ENCODE peak calls at places on chromosome 5, in four cellular contexts. Y is HAP-1, N is ACHN, C is NCI-H1694 treated with DMSO at 0.1 percent for 48 hours. A is an unnamed sample.

GRCh38 chr5:102781786-102782185 is 26.7 kb downstream of the PAM start:
- DNase-seq in Y (no peak), N (no peak), C (no peak), A (no peak)

GRCh38 chr5:3862906-3863305 is 267.3 kb downstream of the IRX1 start:
- DNase-seq in Y (no peak), N (no peak), C (no peak), A (no peak)

GRCh38 chr5:74340476-74340875 is 300.1 kb downstream of the ENC1 start:
- DNase-seq in Y (no peak), N (no peak), C (no peak), A (no peak)

GRCh38 chr5:10301266-10301665 is 6.4 kb downstream of the CMBL start:
- DNase-seq in Y (no peak), N (no peak), C (no peak), A (no peak)

GRCh38 chr5:111447099-111447498 is 65.2 kb downstream of the STARD4 start:
- DNase-seq in Y (no peak), N (no peak), C (no peak), A (no peak)

GRCh38 chr5:192691-192969 is 1.3 kb downstream of the LRRC14B start:
- DNase-seq in Y (no peak), N (no peak), C (no peak), A (no peak)

GRCh38 chr5:168989731-168990505 is 311.0 kb downstream of the SLIT3 start:
- DNase-seq in Y (no peak), N (no peak), C (no peak), A (no peak)

GRCh38 chr5:158942217-158942616 is 157.5 kb downstream of the EBF1 start:
- DNase-seq in Y (no peak), N (no peak), C (no peak), A (no peak)

GRCh38 chr5:1874820-1875219 is 7.9 kb downstream of the IRX4 start:
- DNase-seq in Y (peak), N (no peak), C (no peak), A (no peak)

GRCh38 chr5:69374911-69375446 is 5.4 kb downstream of the RAD17 start:
- DNase-seq in Y (no peak), N (no peak), C (no peak), A (no peak)

GRCh38 chr5:149030392-149030791 is 32.5 kb downstream of the SH3TC2 start:
- DNase-seq in Y (no peak), N (no peak), C (no peak), A (peak)

GRCh38 chr5:93716453-93716852 is 24.9 kb downstream of the POU5F2 start:
- DNase-seq in Y (no peak), N (no peak), C (no peak), A (no peak)

GRCh38 chr5:145429170-145429569 is 406.0 kb downstream of the PRELID2 start:
- DNase-seq in Y (no peak), N (no peak), C (no peak), A (no peak)

GRCh38 chr5:145825751-145826180 is 9.4 kb downstream of the PRELID2 start:
- DNase-seq in Y (peak), N (peak), C (peak), A (peak)

GRCh38 chr5:132397224-132397623 is 27.7 kb downstream of the SLC22A5 start:
- DNase-seq in Y (no peak), N (no peak), C (no peak), A (no peak)

GRCh38 chr5:69007726-69008368 is 86.0 kb upstream of the SLC30A5 start:
- DNase-seq in Y (peak), N (peak), C (peak), A (peak)

GRCh38 chr5:149472399-149472798 is 78.8 kb downstream of the CSNK1A1 start:
- DNase-seq in Y (no peak), N (no peak), C (no peak), A (no peak)